ENCODE peak calls at places on chromosomes 1 and 21, in seven cellular contexts. N is GM23338, P is neural progenitor cell, U is HCT116, C is PC-3, B is MM.1S, T is hepatocyte. X is an unnamed sample.

GRCh38 chr1:245062906-245063305 is 91.9 kb upstream of the KIF26B start:
- DNase-seq in T (no peak), U (no peak), N (no peak), C (no peak), B (no peak), P (no peak), X (no peak)

GRCh38 chr21:38898422-38899098 is 92.8 kb downstream of the ETS2 start:
- DNase-seq in C (peak; percentile 77), P (no peak), B (no peak), T (no peak), N (no peak), U (no peak), X (no peak)

GRCh38 chr1:247435026-247435770 is 19.2 kb downstream of the NLRP3 start:
- DNase-seq in U (no peak), P (no peak), B (no peak), N (no peak), C (peak; percentile 47), T (no peak), X (peak; percentile 26)

GRCh38 chr21:36847189-36847588 is 119.3 kb downstream of the HLCS start:
- DNase-seq in P (no peak), C (peak; percentile 89), T (peak; percentile 55), N (no peak), B (no peak), U (no peak), X (peak; percentile 84)

GRCh38 chr1:41955461-41956159 is 36.9 kb upstream of the HIVEP3 start:
- DNase-seq in N (no peak), U (peak; percentile 97), B (peak; percentile 65), P (peak; percentile 43), T (peak; percentile 25), C (peak; percentile 96), X (peak; percentile 94)

GRCh38 chr1:154624756-154625643 is 17.0 kb upstream of the ADAR start:
- DNase-seq in T (no peak), N (no peak), B (no peak), U (no peak), C (no peak), P (no peak), X (peak; percentile 89)

GRCh38 chr21:45562401-45562800 is 20.2 kb upstream of the SLC19A1 start:
- DNase-seq in U (no peak), P (no peak), N (no peak), T (no peak), C (no peak), B (no peak), X (no peak)

GRCh38 chr1:231381729-231382128 is 40.4 kb downstream of the EGLN1 start:
- DNase-seq in U (no peak), B (no peak), T (no peak), P (no peak), N (no peak), C (no peak), X (no peak)

GRCh38 chr21:35291963-35292627 is 243.0 kb upstream of the RUNX1 start:
- DNase-seq in T (no peak), B (no peak), C (no peak), N (no peak), U (no peak), P (no peak), X (no peak)

GRCh38 chr1:2229921-2230700 is 2.0 kb downstream of the SKI start:
- DNase-seq in C (peak; percentile 52), N (peak; percentile 50), T (peak; percentile 49), P (no peak), U (no peak), B (no peak), X (peak; percentile 72)

GRCh38 chr1:177249231-177249630 is 78.5 kb downstream of the BRINP2 start:
- DNase-seq in U (no peak), B (no peak), C (no peak), P (no peak), N (no peak), T (no peak), X (no peak)

GRCh38 chr1:177246710-177247588 is 76.2 kb downstream of the BRINP2 start:
- DNase-seq in P (peak; percentile 28), T (no peak), B (no peak), C (peak; percentile 48), U (no peak), N (no peak), X (peak; percentile 36)

GRCh38 chr1:177248258-177248657 is 77.5 kb downstream of the BRINP2 start:
- DNase-seq in N (no peak), B (no peak), P (no peak), C (no peak), T (no peak), U (no peak), X (no peak)

GRCh38 chr1:177243773-177244172 is 73.0 kb downstream of the BRINP2 start:
- DNase-seq in P (no peak), U (no peak), T (no peak), C (no peak), B (no peak), N (no peak), X (no peak)

DNA sequence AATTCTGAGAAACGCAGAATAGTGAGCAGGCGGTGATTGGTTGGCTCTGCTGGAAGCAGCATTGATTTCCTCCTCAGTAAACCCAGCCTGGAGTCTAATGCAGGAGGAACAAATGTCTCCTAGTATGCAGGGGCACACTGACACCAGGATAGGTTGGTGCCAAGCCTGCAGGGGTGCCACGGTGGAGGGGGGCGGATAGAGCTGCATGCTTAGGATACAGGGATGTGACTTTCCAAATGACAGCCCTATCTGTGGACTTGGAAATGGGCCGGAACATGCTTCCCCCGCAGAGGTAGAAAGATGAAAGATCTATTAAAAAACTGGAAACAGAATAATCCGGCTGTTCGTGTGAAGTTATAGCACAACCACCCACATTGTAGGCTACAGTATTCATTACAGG is 77.0 kb downstream of the BRINP2 start:
- DNase-seq in P (no peak), U (no peak), C (no peak), T (no peak), N (no peak), B (no peak), X (no peak)
- H3K4me3 ChIP-seq in P (no peak overlapping the region), U (no peak overlapping the region), C (no peak overlapping the region), T (no peak overlapping the region), N (no peak overlapping the region), B (no peak overlapping the region), X (no peak overlapping the region)

GRCh38 chr1:227937031-227937430 is 10.7 kb downstream of the WNT9A start:
- DNase-seq in T (no peak), N (no peak), B (no peak), C (peak; percentile 59), U (no peak), P (no peak), X (no peak)

GRCh38 chr1:227935826-227936225 is 11.9 kb downstream of the WNT9A start:
- DNase-seq in C (no peak), T (no peak), U (no peak), P (no peak), B (no peak), N (no peak), X (no peak)

GRCh38 chr1:227938276-227938675 is 9.5 kb downstream of the WNT9A start:
- DNase-seq in C (no peak), B (no peak), U (no peak), T (no peak), P (no peak), N (no peak), X (no peak)

GRCh38 chr1:227937531-227938145 is 10.1 kb downstream of the WNT9A start:
- DNase-seq in C (no peak), P (no peak), B (no peak), U (no peak), N (no peak), T (no peak), X (no peak)

GRCh38 chr1:227934476-227935313 is 13.0 kb downstream of the WNT9A start:
- DNase-seq in B (no peak), U (peak; percentile 99), C (peak; percentile 100), P (no peak), T (peak; percentile 65), N (no peak), X (peak; percentile 93)
- TF ChIP-seq EZH2phosphoT487 in B (no peak), U (no peak), C (no peak), P (no peak), T (no peak), N (no peak), X (no peak)

GRCh38 chr1:20403423-20404145 is 82.4 kb downstream of the CAMK2N1 start:
- DNase-seq in U (no peak), N (no peak), C (no peak), P (no peak), B (no peak), T (no peak), X (no peak)

GRCh38 chr1:20402585-20403422 is 83.2 kb downstream of the CAMK2N1 start:
- DNase-seq in N (no peak), P (no peak), B (no peak), C (no peak), T (peak; percentile 42), U (no peak), X (no peak)

GRCh38 chr1:20399606-20400180 is 86.3 kb downstream of the CAMK2N1 start:
- DNase-seq in P (no peak), T (no peak), C (no peak), N (no peak), U (no peak), B (no peak), X (no peak)

GRCh38 chr1:20400341-20401177 is 85.5 kb downstream of the CAMK2N1 start:
- DNase-seq in B (no peak), P (peak; percentile 11), T (no peak), N (no peak), C (no peak), U (no peak), X (peak; percentile 11)

DNA sequence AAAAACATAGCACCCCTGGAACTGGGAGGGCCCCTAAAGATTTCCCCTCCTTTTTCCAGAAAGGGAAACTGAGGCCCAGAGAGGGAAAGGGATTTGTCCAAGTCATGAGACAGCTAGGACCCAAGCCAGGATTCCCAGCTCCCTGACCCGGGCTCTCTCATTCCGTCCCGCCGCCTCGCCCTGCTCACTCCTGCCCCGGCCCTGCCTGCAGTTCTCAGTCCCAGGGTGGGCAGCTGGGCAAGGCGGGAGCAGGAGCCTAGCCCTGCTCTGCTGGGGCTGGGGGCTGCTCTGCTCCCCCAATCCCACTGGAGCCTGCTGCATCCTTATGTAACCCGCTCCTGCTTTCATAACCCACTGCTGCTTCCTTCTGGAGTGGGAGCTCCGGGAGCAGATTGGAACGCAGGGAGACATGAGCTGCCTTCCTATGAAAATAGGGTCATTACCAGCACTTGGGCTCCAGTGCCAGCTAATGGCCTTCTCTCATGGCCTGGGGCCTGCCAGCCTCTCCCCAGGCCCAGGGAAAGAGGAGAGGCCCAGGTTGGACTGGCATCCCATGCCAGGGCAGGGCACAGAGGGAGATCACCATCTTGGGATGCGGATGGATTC is 84.5 kb downstream of the CAMK2N1 start:
- DNase-seq in P (no peak), C (no peak), B (no peak), T (no peak), N (no peak), U (no peak), X (no peak)
- TF ChIP-seq EZH2 in P (no peak), C (no peak), B (no peak), T (no peak), N (no peak), U (no peak), X (no peak)

DNA sequence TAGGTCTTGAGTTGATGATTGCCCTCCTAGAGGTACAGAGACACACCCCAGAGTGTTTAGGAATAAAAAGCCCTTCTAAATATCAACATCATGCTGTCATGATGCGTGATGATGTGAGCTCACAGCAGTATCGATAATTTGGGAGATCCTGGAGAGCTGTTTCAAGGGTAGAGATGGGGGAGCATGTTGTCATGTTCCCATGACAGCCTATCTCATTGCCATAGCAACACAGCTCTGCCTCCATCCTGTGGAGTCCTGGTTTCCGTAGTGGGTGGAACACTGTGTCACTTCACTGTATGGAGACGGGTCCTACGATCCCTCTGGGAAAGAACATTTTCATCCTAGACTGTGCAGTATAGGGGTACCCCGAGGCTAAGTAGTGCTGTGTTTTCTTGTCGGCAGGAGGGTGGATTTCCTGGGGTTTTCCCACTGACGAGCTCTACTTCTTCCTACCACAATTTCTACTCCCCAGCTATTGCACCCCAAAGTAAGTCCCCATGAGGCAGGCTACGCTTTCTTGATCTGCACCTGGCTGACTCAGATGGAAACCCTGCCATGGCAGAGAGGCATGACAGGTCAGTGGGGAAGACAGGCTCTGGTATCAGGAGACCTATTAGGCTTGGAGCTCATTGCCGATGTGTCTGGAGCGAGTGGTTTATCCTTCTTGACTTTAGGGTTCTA is 7.2 kb downstream of the KISS1 start:
- DNase-seq in N (no peak), P (no peak), U (no peak), T (no peak), B (no peak), C (no peak), X (no peak)
- H3K4me3 ChIP-seq in N (no peak overlapping the region), P (no peak overlapping the region), U (no peak overlapping the region), T (no peak overlapping the region), B (no peak overlapping the region), C (no peak overlapping the region), X (no peak overlapping the region)

X was measured in GM23248.